ENCODE peak calls at places on chromosomes 1 and 21, in ten cellular contexts. E is heart left ventricle, M is epithelial cell of esophagus, C is pancreas, Y is brain microvascular endothelial cell, I is GM12864, H is HFF-Myc, Z is choroid plexus epithelial cell, S is heart right ventricle, T is AG10803. A is an unnamed sample.

GRCh38 chr1:24110642-24111263 is 1.2 kb downstream of the MYOM3 start:
- DNase-seq in E (peak), M (no peak), C (peak), Y (no peak), I (no peak), H (no peak), Z (no peak), S (peak), T (peak), A (no peak)

GRCh38 chr1:34425785-34426184 is 249.1 kb downstream of the C1orf94 start:
- DNase-seq in E (no peak), M (peak), C (no peak), Y (no peak), I (no peak), H (no peak), Z (no peak), S (no peak), T (no peak), A (no peak)

GRCh38 chr1:40232444-40232843 is 15.3 kb upstream of the TMCO2 start:
- DNase-seq in E (no peak), M (no peak), C (no peak), Y (no peak), I (peak), H (no peak), Z (no peak), S (no peak), T (no peak), A (no peak)

GRCh38 chr1:219660666-219661463 is 48.0 kb upstream of the ZC3H11B start:
- DNase-seq in E (peak), M (peak), C (peak), Y (peak), I (peak), H (peak), Z (peak), S (peak), T (peak), A (peak)

GRCh38 chr1:59986736-59987310 is 60.2 kb upstream of the CYP2J2 start:
- DNase-seq in E (no peak), M (no peak), C (no peak), Y (no peak), I (no peak), H (no peak), Z (no peak), S (no peak), T (peak), A (no peak)

GRCh38 chr21:34022557-34023335 is 50.6 kb upstream of the MRPS6 start:
- DNase-seq in E (no peak), M (no peak), C (no peak), Y (no peak), I (peak), H (no peak), Z (no peak), S (no peak), T (peak), A (no peak)

GRCh38 chr1:64387382-64388066 is 82.4 kb upstream of the CACHD1 start:
- DNase-seq in E (no peak), M (no peak), C (no peak), Y (no peak), I (no peak), H (no peak), Z (no peak), S (no peak), T (no peak), A (no peak)

GRCh38 chr1:48649880-48650279 is 126.8 kb downstream of the BEND5 start:
- DNase-seq in E (no peak), M (no peak), C (no peak), Y (no peak), I (no peak), H (no peak), Z (no peak), S (no peak), T (no peak), A (no peak)

GRCh38 chr1:155471891-155472290 is 90.7 kb downstream of the ASH1L start:
- DNase-seq in E (no peak), M (no peak), C (no peak), Y (no peak), I (no peak), H (no peak), Z (no peak), S (no peak), T (no peak), A (no peak)

GRCh38 chr1:204361341-204361771 is 1.6 kb upstream of the PLEKHA6 start:
- DNase-seq in E (no peak), M (no peak), C (no peak), Y (no peak), I (no peak), H (no peak), Z (no peak), S (no peak), T (no peak), A (no peak)

GRCh38 chr1:19700046-19700777 is 35.5 kb downstream of the HTR6 start:
- DNase-seq in E (no peak), M (no peak), C (no peak), Y (no peak), I (no peak), H (no peak), Z (no peak), S (no peak), T (no peak), A (no peak)

GRCh38 chr1:97849350-97850339 is 71.2 kb downstream of the DPYD start:
- DNase-seq in E (no peak), M (peak), C (no peak), Y (peak), I (peak), H (peak), Z (peak), S (no peak), T (peak), A (peak)

GRCh38 chr1:201447911-201448871 is 20.8 kb downstream of the PHLDA3 start:
- DNase-seq in E (peak), M (peak), C (peak), Y (peak), I (peak), H (no peak), Z (peak), S (peak), T (peak), A (peak)

GRCh38 chr1:56436912-56437403 is 142.4 kb downstream of the PLPP3 start:
- DNase-seq in E (no peak), M (no peak), C (no peak), Y (no peak), I (no peak), H (no peak), Z (no peak), S (no peak), T (no peak), A (no peak)

GRCh38 chr1:22749919-22750670 is 39.5 kb downstream of the EPHB2 start:
- DNase-seq in E (no peak), M (peak), C (no peak), Y (peak), I (no peak), H (peak), Z (peak), S (peak), T (peak), A (peak)

GRCh38 chr1:239819756-239820155 is 271.9 kb upstream of the FMN2 start:
- DNase-seq in E (no peak), M (no peak), C (no peak), Y (no peak), I (no peak), H (no peak), Z (no peak), S (no peak), T (no peak), A (no peak)

GRCh38 chr1:234987415-234988159 is 141.1 kb downstream of the TOMM20 start:
- DNase-seq in E (no peak), M (peak), C (peak), Y (peak), I (no peak), H (no peak), Z (peak), S (peak), T (peak), A (peak)

GRCh38 chr1:51592711-51593110 is 24.2 kb upstream of the OSBPL9 start:
- DNase-seq in E (no peak), M (peak), C (no peak), Y (no peak), I (no peak), H (no peak), Z (no peak), S (no peak), T (no peak), A (no peak)

GRCh38 chr1:19250629-19251304 is 557 bp downstream of the EMC1 start:
- DNase-seq in E (no peak), M (peak), C (no peak), Y (no peak), I (no peak), H (no peak), Z (no peak), S (no peak), T (no peak), A (no peak)

GRCh38 chr1:99622702-99623347 is 23.1 kb upstream of the PALMD start:
- DNase-seq in E (no peak), M (no peak), C (no peak), Y (no peak), I (no peak), H (no peak), Z (no peak), S (no peak), T (no peak), A (no peak)

GRCh38 chr1:177983824-177984528 is 14.1 kb upstream of the SEC16B start:
- DNase-seq in E (no peak), M (peak), C (peak), Y (peak), I (no peak), H (peak), Z (peak), S (peak), T (peak), A (peak)

GRCh38 chr1:79113836-79114235 is 107.3 kb upstream of the ADGRL4 start:
- DNase-seq in E (no peak), M (no peak), C (no peak), Y (no peak), I (no peak), H (no peak), Z (no peak), S (no peak), T (no peak), A (no peak)

GRCh38 chr1:110307239-110307974 is 31.8 kb upstream of the RBM15 start:
- DNase-seq in E (no peak), M (no peak), C (no peak), Y (no peak), I (no peak), H (no peak), Z (no peak), S (no peak), T (no peak), A (no peak)

GRCh38 chr1:235948774-235949427 is 82.2 kb upstream of the LYST start:
- DNase-seq in E (no peak), M (no peak), C (no peak), Y (no peak), I (no peak), H (no peak), Z (no peak), S (no peak), T (no peak), A (peak)

DNA sequence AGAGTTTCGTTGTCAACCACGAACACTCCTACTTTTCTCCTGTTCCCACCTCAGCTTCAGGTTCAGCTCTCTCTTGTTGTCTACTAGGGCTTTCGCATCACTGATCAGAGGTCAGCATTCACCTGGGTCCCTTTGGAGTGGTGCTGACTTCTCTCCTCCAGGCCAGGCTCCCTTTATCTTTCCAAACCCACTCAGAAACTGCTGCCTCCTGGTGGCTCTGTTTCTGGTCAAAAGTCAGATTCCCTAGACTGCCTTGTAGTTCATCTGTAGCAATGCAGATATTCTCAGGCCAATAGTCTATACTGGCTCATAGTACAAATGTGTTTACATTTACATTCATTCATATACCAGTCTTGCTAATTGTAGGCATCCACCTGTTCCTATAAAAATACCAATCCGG is 6.4 kb upstream of the ERI3 start:
- DNase-seq in E (no peak), M (peak), C (no peak), Y (no peak), I (no peak), H (no peak), Z (peak), S (no peak), T (no peak), A (no peak)
- TF ChIP-seq CTCF in E (no peak), M (peak), C (no peak), Y (peak), I (no peak), H (peak), Z (peak), S (no peak), T (peak), A (peak)

GRCh38 chr1:94654505-94654904 is 112.9 kb upstream of the F3 start:
- DNase-seq in E (no peak), M (no peak), C (no peak), Y (no peak), I (no peak), H (no peak), Z (no peak), S (no peak), T (no peak), A (peak)
- H3K4me3 ChIP-seq in E (no peak), M (no peak), C (no peak), Y (no peak), I (no peak), H (no peak), Z (no peak), S (no peak), T (no peak), A (no peak)

GRCh38 chr21:45180289-45180599 is 105.9 kb downstream of the ADARB1 start:
- DNase-seq in E (no peak), M (no peak), C (no peak), Y (no peak), I (no peak), H (no peak), Z (no peak), S (no peak), T (no peak), A (no peak)
- TF ChIP-seq CTCF in E (no peak), M (no peak), C (no peak), Y (no peak), I (no peak), H (no peak), Z (no peak), S (no peak), T (no peak), A (no peak)

GRCh38 chr1:36160388-36160948 is 4.5 kb downstream of the MAP7D1 start:
- DNase-seq in E (no peak), M (no peak), C (peak), Y (no peak), I (no peak), H (no peak), Z (no peak), S (no peak), T (no peak), A (no peak)
- H3K4me3 ChIP-seq in E (peak), M (peak), C (no peak), Y (peak), I (peak), H (peak), Z (peak), S (peak), T (peak), A (peak)

DNA sequence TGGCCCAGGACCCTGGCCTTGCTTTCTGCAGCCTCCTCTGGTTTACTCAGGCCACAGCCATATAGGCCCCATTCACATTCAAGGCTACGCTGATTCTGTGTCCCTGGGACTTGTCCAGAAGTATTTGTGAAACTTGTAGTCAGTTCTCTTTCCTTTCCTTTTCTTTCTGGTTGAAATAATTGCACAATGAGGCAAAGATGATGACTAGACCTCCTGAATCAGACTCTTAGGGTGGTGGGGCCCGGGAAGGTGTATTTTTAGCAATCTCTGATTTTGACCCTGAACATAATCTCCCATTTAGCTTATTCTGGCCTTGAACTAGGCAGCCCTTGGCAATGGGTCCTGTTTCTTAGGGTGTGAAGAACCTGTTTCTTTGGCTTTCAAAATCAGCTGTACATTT is 39.9 kb downstream of the STUM start:
- DNase-seq in E (no peak), M (peak), C (no peak), Y (no peak), I (no peak), H (no peak), Z (no peak), S (no peak), T (peak), A (no peak)
- TF ChIP-seq CTCF in E (no peak), M (no peak), C (no peak), Y (no peak), I (no peak), H (no peak), Z (no peak), S (no peak), T (no peak), A (no peak)

DNA sequence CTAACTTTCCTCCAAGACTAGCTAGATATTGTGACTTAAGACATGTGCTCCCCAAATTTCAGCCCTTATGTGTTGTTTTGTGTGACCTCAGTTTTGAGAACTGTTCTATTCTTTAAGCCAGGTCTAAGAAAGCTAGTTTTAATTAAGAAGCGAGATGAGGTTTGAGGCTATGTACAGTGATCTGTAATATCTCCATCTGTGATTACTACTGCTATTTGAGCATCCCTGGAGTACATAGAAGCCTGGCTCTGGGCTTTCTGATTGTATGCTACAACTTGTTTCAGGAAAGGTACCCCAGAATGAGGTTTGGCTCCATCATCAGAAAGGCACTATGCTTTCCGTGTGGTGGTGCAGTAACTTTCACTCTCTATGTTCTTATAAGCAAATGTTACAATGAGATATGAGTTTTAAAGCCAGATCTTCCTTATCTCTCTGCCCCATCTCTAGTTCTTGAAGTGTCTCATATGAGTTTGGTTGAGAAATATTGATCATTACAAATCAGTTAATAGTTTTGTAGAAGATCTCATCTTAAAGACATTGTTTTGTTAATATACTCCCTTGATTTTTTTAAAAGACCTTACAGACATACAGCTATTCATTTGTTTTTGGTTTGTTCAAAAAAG is 605 bp downstream of the RGS4 start:
- DNase-seq in E (no peak), M (no peak), C (no peak), Y (no peak), I (no peak), H (no peak), Z (peak), S (no peak), T (no peak), A (no peak)
- H3K4me3 ChIP-seq in E (peak), M (no peak), C (no peak), Y (peak), I (no peak), H (peak), Z (peak), S (peak), T (peak), A (peak)

GRCh38 chr1:3688836-3689750 is 36.8 kb downstream of the TP73 start:
- DNase-seq in E (no peak), M (no peak), C (no peak), Y (no peak), I (no peak), H (no peak), Z (no peak), S (no peak), T (no peak), A (no peak)
- TF ChIP-seq CTCF in E (no peak), M (no peak), C (no peak), Y (no peak), I (no peak), H (no peak), Z (no peak), S (no peak), T (no peak), A (no peak)

DNA sequence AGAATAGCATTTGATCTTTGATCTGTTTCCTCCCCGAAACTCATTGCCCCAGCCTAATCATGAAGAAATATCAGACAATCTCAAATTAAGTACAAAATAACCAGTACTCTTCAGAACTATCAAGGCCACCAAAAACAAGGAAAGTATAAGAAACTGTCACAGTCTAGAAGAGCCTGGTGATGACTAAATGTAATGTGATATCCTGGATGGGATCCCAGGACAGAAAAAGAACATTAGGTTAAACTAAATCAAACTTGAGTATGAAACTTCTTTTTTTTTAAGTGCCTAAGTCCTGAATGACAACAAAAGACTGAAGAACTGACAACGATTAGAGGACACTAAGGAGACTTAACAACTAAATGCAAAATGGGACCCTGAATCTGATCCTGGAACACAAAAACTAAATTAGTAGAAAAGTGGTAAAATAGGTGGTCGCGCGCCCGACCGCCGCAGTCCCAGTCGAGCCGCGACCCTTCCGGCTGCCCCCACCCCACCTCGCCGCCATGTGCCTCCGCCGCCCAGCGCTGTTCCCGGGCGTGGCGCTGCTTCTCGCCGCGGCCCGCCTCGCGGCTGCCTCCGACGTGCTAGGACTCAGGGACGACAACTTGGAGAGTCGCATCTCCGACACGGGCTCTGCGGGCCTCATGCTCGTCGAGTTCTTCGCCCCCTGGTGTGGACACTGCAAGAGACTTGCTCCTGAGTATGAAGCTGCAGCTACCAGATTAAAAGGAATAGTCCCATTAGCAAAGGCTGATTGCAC is 5.5 kb upstream of the PRKAB2 start:
- DNase-seq in E (peak), M (no peak), C (no peak), Y (no peak), I (no peak), H (no peak), Z (peak), S (no peak), T (peak), A (peak)
- H3K4me3 ChIP-seq in E (peak), M (no peak), C (no peak), Y (peak), I (no peak), H (no peak), Z (peak), S (no peak), T (peak), A (no peak)

DNA sequence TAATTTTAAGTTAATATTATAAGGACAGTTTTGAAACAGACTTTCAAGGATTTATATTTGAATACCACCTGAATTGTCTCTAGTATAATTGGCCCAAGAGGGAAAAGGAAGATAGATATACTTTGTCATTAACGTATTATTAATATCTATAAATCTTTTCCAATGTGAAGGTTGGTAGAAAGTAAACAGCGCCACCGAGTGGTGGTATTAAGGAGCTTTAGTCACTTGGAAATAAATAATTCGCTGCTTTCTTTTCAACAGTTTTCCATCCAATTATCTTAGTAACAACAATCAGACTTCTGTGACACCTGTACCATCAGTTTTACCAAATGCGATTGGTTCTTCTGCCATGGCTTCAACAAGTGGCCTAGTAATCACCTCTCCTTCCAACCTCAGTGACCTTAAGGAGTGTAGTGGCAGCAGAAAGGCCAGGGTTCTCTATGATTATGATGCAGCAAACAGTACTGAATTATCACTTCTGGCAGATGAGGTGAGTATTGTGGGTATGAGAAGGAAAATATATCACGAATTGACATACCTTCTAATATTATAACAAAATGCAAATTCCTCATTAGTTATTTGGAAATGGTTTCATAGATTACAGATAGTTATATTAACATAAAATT is 37.7 kb downstream of the SH3GLB1 start:
- DNase-seq in E (no peak), M (peak), C (no peak), Y (peak), I (no peak), H (no peak), Z (peak), S (peak), T (peak), A (peak)
- TF ChIP-seq CTCF in E (peak), M (peak), C (peak), Y (peak), I (peak), H (peak), Z (peak), S (peak), T (peak), A (peak)